ENCODE peak calls at places on chromosomes 4 and X, in ten cellular contexts. R, B, T, A, U, Z, S, O, Y and N are unnamed samples. For H3K4me1, the result is how much of the 10 kb centered on the place peaks cover.

GRCh38 chr4:186932196-186932595 is 208.5 kb upstream of the FAT1 start:
- DNase-seq in A (no peak), T (no peak), Z (peak), O (no peak), B (no peak), S (no peak), U (no peak), R (no peak), Y (no peak), N (no peak)

GRCh38 chrX:46184749-46185148 is 360.5 kb downstream of the ZNF674 start:
- DNase-seq in Y (no peak), U (no peak), O (no peak), R (no peak), S (no peak), B (no peak), A (no peak), Z (peak), T (no peak), N (no peak)

GRCh38 chrX:54785901-54786300 is 12.2 kb downstream of the ITIH6 start:
- DNase-seq in Y (no peak), R (no peak), B (no peak), Z (no peak), U (no peak), T (peak), A (no peak), O (no peak), S (no peak), N (no peak)

GRCh38 chrX:132023117-132023895 is at the start of gene STK26:
- DNase-seq in T (peak), A (no peak), Z (peak), U (peak), B (peak), Y (peak), R (peak), S (peak), O (peak), N (peak)

GRCh38 chrX:72048515-72049455 is 82.9 kb downstream of the RTL5 start:
- DNase-seq in Z (no peak), U (no peak), Y (no peak), B (peak), R (no peak), S (no peak), O (peak), A (no peak), T (peak), N (no peak)

GRCh38 chr4:162705130-162705803 is 461.4 kb downstream of the NAF1 start:
- DNase-seq in T (no peak), R (no peak), Y (no peak), B (no peak), Z (no peak), U (no peak), O (no peak), S (no peak), A (no peak), N (no peak)

GRCh38 chr4:53601251-53601764 is 10.0 kb upstream of the LNX1 start:
- DNase-seq in U (no peak), B (peak), Y (peak), O (no peak), S (peak), R (no peak), Z (no peak), A (peak), T (peak), N (no peak)

GRCh38 chrX:109533005-109533404 is 3.6 kb upstream of the NXT2 start:
- DNase-seq in S (no peak), R (no peak), Z (no peak), A (no peak), U (no peak), Y (no peak), T (no peak), O (no peak), B (no peak), N (no peak)

GRCh38 chr4:8906991-8907595 is 35.5 kb upstream of the HMX1 start:
- DNase-seq in T (no peak), B (peak), A (no peak), Y (no peak), Z (no peak), U (no peak), S (no peak), O (peak), R (no peak), N (no peak)

GRCh38 chr4:2365054-2365912 is 53.2 kb downstream of the ZFYVE28 start:
- DNase-seq in U (no peak), S (no peak), A (no peak), R (no peak), B (no peak), Y (no peak), T (peak), O (peak), Z (no peak), N (no peak)

GRCh38 chr4:99572527-99573240 is 1.9 kb upstream of the MTTP start:
- DNase-seq in U (no peak), A (no peak), S (no peak), Z (no peak), R (no peak), Y (no peak), O (no peak), B (no peak), T (no peak), N (no peak)

GRCh38 chr4:169164669-169165415 is 105.9 kb downstream of the SH3RF1 start:
- DNase-seq in Y (no peak), S (no peak), R (no peak), O (no peak), U (no peak), Z (no peak), B (no peak), T (no peak), A (no peak), N (no peak)

GRCh38 chr4:98638661-98639060 is 19.8 kb downstream of the TSPAN5 start:
- DNase-seq in R (no peak), A (peak), U (no peak), Y (no peak), B (no peak), O (no peak), Z (no peak), S (no peak), T (no peak), N (no peak)

GRCh38 chr4:55906999-55907398 is 41.7 kb upstream of the CEP135 start:
- DNase-seq in A (no peak), O (no peak), S (no peak), Z (peak), U (no peak), R (no peak), T (no peak), B (no peak), Y (peak), N (no peak)

GRCh38 chrX:153646620-153647373 is at the start of gene DUSP9:
- DNase-seq in O (peak), B (no peak), Z (no peak), R (peak), U (no peak), Y (peak), A (no peak), S (no peak), T (peak), N (no peak)

GRCh38 chr4:7722716-7723115 is 216.9 kb downstream of the AFAP1 start:
- DNase-seq in R (no peak), S (no peak), T (no peak), Y (peak), O (no peak), B (no peak), A (no peak), U (no peak), Z (no peak), N (no peak)

GRCh38 chrX:130828641-130829040 is 74.4 kb downstream of the ENOX2 start:
- DNase-seq in A (no peak), B (no peak), O (no peak), S (no peak), U (no peak), Z (no peak), T (no peak), R (no peak), Y (no peak), N (no peak)

GRCh38 chrX:96770315-96770714 is 85.7 kb downstream of the DIAPH2 start:
- DNase-seq in T (peak), O (no peak), R (no peak), Z (no peak), B (no peak), U (no peak), A (no peak), Y (peak), S (no peak), N (no peak)

GRCh38 chr4:101171747-101172146 is 175.6 kb downstream of the PPP3CA start:
- DNase-seq in R (no peak), Y (peak), Z (no peak), S (no peak), B (no peak), T (no peak), O (no peak), A (no peak), U (no peak), N (no peak)

GRCh38 chrX:43564953-43565352 is 91.1 kb upstream of the MAOA start:
- DNase-seq in R (no peak), U (peak), O (no peak), S (no peak), Z (no peak), A (no peak), Y (no peak), B (no peak), T (no peak), N (no peak)

GRCh38 chr4:179625391-179625790 is 2183.2 kb upstream of the AGA start:
- DNase-seq in T (no peak), A (no peak), R (no peak), Z (no peak), O (no peak), U (no peak), Y (no peak), B (no peak), S (no peak), N (no peak)

GRCh38 chr4:44927361-44928061 is 201.2 kb upstream of the GNPDA2 start:
- DNase-seq in Z (peak), O (no peak), B (no peak), T (peak), S (no peak), U (no peak), A (no peak), Y (peak), R (no peak), N (no peak)

GRCh38 chr4:72449705-72450104 is 119.3 kb downstream of the ADAMTS3 start:
- DNase-seq in T (no peak), S (no peak), B (no peak), U (no peak), Z (no peak), R (no peak), A (no peak), O (no peak), Y (no peak), N (no peak)

GRCh38 chr4:96767815-96768480 is 928.1 kb downstream of the PDHA2 start:
- DNase-seq in S (no peak), R (no peak), T (no peak), A (no peak), B (no peak), U (no peak), Z (no peak), Y (no peak), O (no peak), N (no peak)

GRCh38 chr4:6873291-6873690 is 36.3 kb upstream of the TBC1D14 start:
- DNase-seq in R (no peak), S (no peak), U (no peak), Z (no peak), A (no peak), T (no peak), Y (peak), B (no peak), O (no peak), N (no peak)

GRCh38 chr4:166144607-166145006 is 271.6 kb downstream of the TLL1 start:
- DNase-seq in B (no peak), U (no peak), R (no peak), A (no peak), Z (no peak), S (no peak), Y (no peak), O (no peak), T (no peak), N (no peak)

GRCh38 chr4:63211377-63211776 is 1197.9 kb downstream of the TECRL start:
- DNase-seq in Y (no peak), A (no peak), O (no peak), Z (no peak), T (no peak), B (no peak), S (no peak), U (no peak), R (no peak), N (no peak)

GRCh38 chrX:3262906-3263305 is 83.5 kb downstream of the MXRA5 start:
- DNase-seq in U (no peak), R (no peak), Z (peak), B (no peak), S (no peak), Y (peak), T (no peak), O (no peak), A (no peak), N (no peak)

GRCh38 chr4:33316033-33316432 is 2595.9 kb downstream of the PCDH7 start:
- DNase-seq in O (no peak), Y (no peak), U (no peak), B (no peak), Z (no peak), R (no peak), S (no peak), T (no peak), A (no peak), N (no peak)

GRCh38 chr4:153497988-153498967 is 32.1 kb downstream of the TMEM131L start:
- DNase-seq in Y (no peak), O (no peak), U (no peak), S (no peak), T (no peak), A (no peak), B (no peak), R (no peak), Z (no peak), N (no peak)

GRCh38 chr4:41575665-41576064 is 37.7 kb downstream of the LIMCH1 start:
- DNase-seq in U (no peak), R (no peak), A (peak), Z (no peak), T (peak), S (no peak), B (no peak), Y (no peak), O (no peak), N (no peak)

GRCh38 chrX:106935175-106935574 is 15.0 kb downstream of the CLDN2 start:
- DNase-seq in T (no peak), Y (peak), Z (no peak), S (no peak), A (no peak), B (no peak), O (no peak), U (no peak), R (no peak), N (no peak)

GRCh38 chrX:51893931-51894696 is 691 bp downstream of the MAGED1 start:
- DNase-seq in O (peak), R (no peak), A (no peak), S (no peak), U (no peak), T (peak), B (no peak), Z (no peak), Y (peak), N (no peak)

GRCh38 chr4:99811850-99812249 is 4.8 kb upstream of the DAPP1 start:
- DNase-seq in U (peak), T (peak), A (no peak), O (no peak), R (no peak), S (no peak), Z (peak), Y (peak), B (peak), N (no peak)

GRCh38 chr4:36921474-36922220 is 322.9 kb upstream of the NWD2 start:
- DNase-seq in A (no peak), Y (no peak), U (no peak), O (no peak), R (no peak), Z (no peak), S (no peak), T (no peak), B (no peak), N (no peak)

GRCh38 chr4:29320947-29321583 is 1399.1 kb upstream of the PCDH7 start:
- DNase-seq in U (no peak), Z (no peak), O (no peak), T (peak), B (no peak), R (no peak), Y (peak), A (no peak), S (no peak), N (no peak)

GRCh38 chrX:47482065-47482511 is 934 bp downstream of the ZNF41 start:
- DNase-seq in B (no peak), Z (no peak), T (no peak), Y (no peak), R (no peak), U (no peak), A (no peak), O (peak), S (no peak), N (no peak)

GRCh38 chr4:94419549-94419948 is 32.2 kb upstream of the PDLIM5 start:
- DNase-seq in T (no peak), Y (no peak), A (no peak), U (no peak), S (no peak), R (no peak), O (no peak), B (no peak), Z (no peak), N (no peak)
- H3K4me3 ChIP-seq in T (no peak), Y (no peak), A (no peak), U (no peak), S (no peak), R (no peak), O (no peak), B (no peak), Z (no peak), N (no peak)

DNA sequence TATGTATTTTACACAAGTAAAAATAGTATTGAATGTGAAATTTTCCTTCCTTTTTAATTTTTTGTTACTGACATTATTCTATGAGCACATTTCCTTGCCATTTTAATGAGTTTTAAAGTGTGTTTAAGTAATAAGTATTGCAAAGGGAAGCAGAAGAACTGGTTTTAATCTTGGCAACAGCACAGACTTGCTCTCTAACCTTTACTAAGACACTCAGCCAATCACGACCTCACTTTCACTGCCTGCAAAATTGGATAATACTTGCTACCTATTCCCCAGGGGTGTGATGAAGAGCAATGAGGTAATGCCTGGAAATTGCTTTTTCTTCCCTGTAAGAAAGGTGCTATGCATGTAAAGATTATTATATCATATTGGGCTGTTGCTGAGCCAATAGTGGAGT is 254.8 kb downstream of the C4orf33 start:
- DNase-seq in Z (no peak), S (peak), B (no peak), T (no peak), R (no peak), U (no peak), Y (no peak), O (no peak), A (no peak), N (no peak)
- TF ChIP-seq POLR2AphosphoS5 in Z (no peak), S (no peak), B (no peak), T (no peak), R (no peak), U (no peak), Y (no peak), O (no peak), A (no peak), N (no peak)

GRCh38 chr4:95204267-95204835 is 344.4 kb downstream of the UNC5C start:
- DNase-seq in S (no peak), R (no peak), U (no peak), B (no peak), T (peak), O (no peak), A (peak), Y (no peak), Z (no peak), N (no peak)

GRCh38 chr4:95204873-95205272 is 343.9 kb downstream of the UNC5C start:
- DNase-seq in B (no peak), A (no peak), T (peak), S (no peak), Z (peak), O (no peak), Y (no peak), U (no peak), R (no peak), N (no peak)

GRCh38 chr4:95213361-95213760 is 335.4 kb downstream of the UNC5C start:
- DNase-seq in A (peak), R (no peak), Y (no peak), U (no peak), B (no peak), S (no peak), Z (no peak), T (no peak), O (no peak), N (no peak)

GRCh38 chr4:95212692-95213091 is 336.1 kb downstream of the UNC5C start:
- DNase-seq in Z (no peak), B (no peak), R (no peak), U (no peak), O (no peak), T (no peak), S (no peak), Y (no peak), A (peak), N (no peak)

DNA sequence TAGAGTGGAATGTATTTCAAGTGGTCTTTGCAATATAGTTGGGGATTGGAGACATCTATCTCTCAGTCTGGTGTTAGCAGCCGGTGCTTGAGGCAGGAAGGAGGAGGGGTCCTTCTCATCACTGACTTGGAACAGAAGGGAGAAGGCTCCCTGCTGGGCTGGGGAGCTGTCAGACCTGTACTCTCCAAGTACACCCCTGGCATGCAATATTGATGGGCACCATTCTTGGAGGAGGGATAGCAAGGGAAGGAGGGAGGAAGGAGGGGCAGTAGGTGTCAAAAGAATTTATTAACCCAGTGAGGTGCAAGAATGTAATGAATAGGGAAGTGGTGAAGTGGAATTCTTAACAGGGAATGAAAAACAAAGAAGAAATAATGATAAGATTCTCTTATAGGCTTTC is 338.8 kb downstream of the UNC5C start:
- DNase-seq in U (no peak), S (no peak), B (no peak), Z (no peak), R (no peak), T (no peak), Y (no peak), O (no peak), A (peak), N (no peak)
- H3K4me1 ChIP-seq in U (under half), S (under half), B (under half), Z (under half), R (under half), T (under half), Y (under half), O (under half), A (under half), N (under half)

DNA sequence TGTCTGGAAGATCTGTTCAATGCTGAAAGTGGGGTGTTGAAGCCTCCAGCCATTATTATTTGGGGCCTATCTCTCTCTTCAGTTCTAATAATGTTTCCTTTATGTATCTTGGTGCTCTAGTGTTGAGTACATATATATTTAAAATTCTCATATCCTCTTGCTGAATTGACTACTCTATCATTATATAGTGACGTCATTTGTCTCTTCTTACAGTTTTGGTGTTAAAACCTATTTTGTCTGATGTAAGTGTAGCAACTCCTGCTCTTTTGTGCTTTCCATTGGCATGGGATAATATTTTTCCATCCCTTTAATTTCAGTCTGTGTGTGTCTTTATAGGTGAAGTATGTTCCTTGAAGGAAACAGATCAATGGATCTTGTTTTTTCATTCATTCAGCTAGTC is 446.0 kb downstream of the FAM47A start:
- DNase-seq in R (no peak), S (no peak), U (no peak), Z (no peak), B (no peak), T (no peak), A (no peak), Y (no peak), O (no peak), N (no peak)
- H3K4me3 ChIP-seq in R (no peak), S (no peak), U (no peak), Z (no peak), B (no peak), T (no peak), A (no peak), Y (no peak), O (no peak), N (no peak)

DNA sequence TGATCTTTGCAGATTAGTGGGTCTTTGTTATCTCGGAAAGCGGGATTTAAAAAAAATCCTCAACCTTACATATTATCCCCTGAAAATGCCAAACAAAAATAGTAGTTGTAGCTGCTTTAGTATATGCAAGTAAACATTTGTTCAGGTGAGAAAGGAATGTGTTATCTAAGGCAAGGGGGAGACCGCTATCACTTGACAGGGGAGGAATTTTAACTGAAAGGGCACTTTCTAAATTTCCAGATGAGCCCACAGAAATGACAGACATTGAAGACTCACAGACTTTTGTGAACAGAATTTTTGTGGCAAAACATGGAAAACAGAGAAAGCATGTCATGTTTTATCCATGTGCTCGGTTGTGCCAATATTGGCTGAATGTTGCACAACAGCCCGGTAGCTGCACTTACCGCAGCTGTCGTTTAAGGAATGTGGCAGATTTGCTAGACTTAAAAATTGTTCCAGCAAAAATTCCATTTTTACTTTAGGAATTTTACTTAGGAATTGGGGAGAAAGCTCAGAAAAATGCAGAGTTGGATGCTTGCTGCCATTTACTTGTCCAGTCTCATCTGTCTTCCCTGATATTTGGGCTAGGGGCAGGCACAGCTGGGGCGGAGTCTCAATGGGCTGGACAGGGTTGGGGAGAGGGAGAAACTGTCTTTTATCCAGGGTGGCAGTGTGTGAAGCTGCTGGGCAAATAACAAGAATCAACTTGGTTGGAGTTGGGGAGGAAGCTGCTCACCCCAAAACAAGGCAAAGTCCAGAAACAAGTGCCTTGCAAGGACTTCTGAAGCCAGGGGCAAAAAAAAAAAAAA is 94.6 kb upstream of the RPS6KA3 start:
- DNase-seq in Z (no peak), S (no peak), O (no peak), A (no peak), B (no peak), Y (no peak), U (no peak), T (no peak), R (no peak), N (no peak)
- TF ChIP-seq POLR2AphosphoS5 in Z (no peak), S (no peak), O (no peak), A (no peak), B (no peak), Y (no peak), U (no peak), T (no peak), R (no peak), N (no peak)